ENCODE peak calls at places on chromosomes 1 and 21, in ten cellular contexts. L is HFF-Myc; N is IMR-90; W is T-helper 2 cell; O is neural progenitor cell; E is right cardiac atrium; H is NCI-H1092; Q is NAMALWA; Y is stimulated activated CD8-positive, alpha-beta memory T cell treated with anti-CD3 and anti-CD28 coated beads, Interleukin-2, amount 100 ng/mL, for 1 hour; J is T47D. M is an unnamed sample.

GRCh38 chr1:59814180-59814900 is 409 bp upstream of the HOOK1 start:
- DNase-seq in L (no peak), N (no peak), W (peak), O (peak), E (peak), H (peak), Q (no peak), Y (peak), J (peak), M (peak)

GRCh38 chr1:58968360-58968952 is 184.6 kb upstream of the JUN start:
- DNase-seq in L (no peak), N (peak), W (no peak), O (no peak), E (peak), H (peak), Q (peak), Y (no peak), J (no peak), M (no peak)

GRCh38 chr21:20257052-20257451 is 741.2 kb upstream of the NCAM2 start:
- DNase-seq in L (no peak), N (no peak), W (no peak), O (no peak), E (no peak), H (no peak), Q (no peak), Y (no peak), J (no peak), M (no peak)

GRCh38 chr1:165152727-165153126 is 203.8 kb downstream of the LMX1A start:
- DNase-seq in L (no peak), N (no peak), W (no peak), O (peak), E (no peak), H (peak), Q (no peak), Y (no peak), J (peak), M (no peak)

GRCh38 chr1:40668769-40669525 is 3.5 kb upstream of the RIMS3 start:
- DNase-seq in L (no peak), N (peak), W (peak), O (peak), E (peak), H (peak), Q (peak), Y (peak), J (peak), M (peak)

GRCh38 chr21:24852610-24853195 is 754.6 kb downstream of the MRPL39 start:
- DNase-seq in L (no peak), N (no peak), W (no peak), O (no peak), E (no peak), H (no peak), Q (no peak), Y (no peak), J (no peak), M (peak)

GRCh38 chr1:5273280-5274003 is 619.0 kb downstream of the AJAP1 start:
- DNase-seq in L (no peak), N (no peak), W (no peak), O (peak), E (no peak), H (no peak), Q (no peak), Y (no peak), J (no peak), M (no peak)

GRCh38 chr1:54701996-54702395 is 13.7 kb upstream of the TTC4 start:
- DNase-seq in L (no peak), N (no peak), W (no peak), O (no peak), E (no peak), H (no peak), Q (no peak), Y (no peak), J (no peak), M (no peak)

GRCh38 chr21:42678118-42678430 is 24.7 kb downstream of the PDE9A start:
- DNase-seq in L (no peak), N (no peak), W (no peak), O (no peak), E (peak), H (peak), Q (no peak), Y (no peak), J (no peak), M (no peak)

GRCh38 chr1:203028067-203028783 is 1.9 kb downstream of the PPFIA4 start:
- DNase-seq in L (no peak), N (no peak), W (no peak), O (no peak), E (no peak), H (no peak), Q (no peak), Y (no peak), J (no peak), M (no peak)

GRCh38 chr1:158115126-158115525 is 65.6 kb upstream of the CD1D start:
- DNase-seq in L (no peak), N (no peak), W (no peak), O (no peak), E (no peak), H (no peak), Q (peak), Y (no peak), J (no peak), M (no peak)

GRCh38 chr1:14017531-14017961 is 317.6 kb downstream of the PRDM2 start:
- DNase-seq in L (no peak), N (no peak), W (no peak), O (peak), E (no peak), H (no peak), Q (no peak), Y (no peak), J (no peak), M (no peak)

GRCh38 chr1:153928776-153929432 is 6.1 kb upstream of the GATAD2B start:
- DNase-seq in L (no peak), N (peak), W (no peak), O (no peak), E (peak), H (no peak), Q (no peak), Y (no peak), J (no peak), M (no peak)

GRCh38 chr1:152479792-152480595 is 30.6 kb upstream of the LCE5A start:
- DNase-seq in L (no peak), N (peak), W (peak), O (no peak), E (peak), H (no peak), Q (peak), Y (peak), J (no peak), M (peak)